ENCODE peak calls at places on chromosome 6, in five cellular contexts. L, C, I, T and O are unnamed samples.
A peak's percentile ranks its signal among the peaks of the same experiment; 100 is the strongest.

GRCh38 chr6:142696123-142696522 is 248.9 kb downstream of the HIVEP2 start:
- DNase-seq in I (no peak), C (no peak), L (no peak), T (no peak), O (no peak)

GRCh38 chr6:21141616-21142303 is 451.8 kb upstream of the SOX4 start:
- DNase-seq in L (no peak), T (no peak), C (no peak), I (no peak), O (no peak)

GRCh38 chr6:11258260-11259237 is 26.1 kb upstream of the NEDD9 start:
- DNase-seq in I (no peak), C (no peak), T (no peak), L (no peak), O (no peak)

GRCh38 chr6:170265655-170266054 is 25.2 kb downstream of the DLL1 start:
- DNase-seq in I (no peak), L (no peak), C (no peak), T (no peak), O (no peak)

GRCh38 chr6:24495516-24495847 is 713 bp downstream of the ALDH5A1 start:
- DNase-seq in T (peak; percentile 85), I (peak; percentile 84), C (peak; percentile 61), L (peak; percentile 74), O (peak; percentile 82)

GRCh38 chr6:14726816-14727493 is 518.9 kb upstream of the JARID2 start:
- DNase-seq in L (no peak), I (no peak), T (no peak), C (no peak), O (no peak)

GRCh38 chr6:18414102-18414501 is 27.0 kb downstream of the RNF144B start:
- DNase-seq in I (no peak), L (no peak), T (no peak), C (no peak), O (no peak)

GRCh38 chr6:127969701-127970100 is 68.8 kb upstream of the THEMIS start:
- DNase-seq in C (no peak), I (no peak), L (no peak), T (no peak), O (no peak)

GRCh38 chr6:72418495-72418894 is 203.4 kb upstream of the KCNQ5 start:
- DNase-seq in L (no peak), I (no peak), C (no peak), T (no peak), O (no peak)

GRCh38 chr6:165638530-165638929 is 24.5 kb downstream of the PDE10A start:
- DNase-seq in C (no peak), I (no peak), L (no peak), T (no peak), O (no peak)

GRCh38 chr6:74936886-74937285 is 269.0 kb downstream of the COL12A1 start:
- DNase-seq in I (no peak), L (no peak), T (no peak), C (no peak), O (no peak)

GRCh38 chr6:137282253-137282652 is 63.1 kb upstream of the IFNGR1 start:
- DNase-seq in L (no peak), I (no peak), T (peak; percentile 31), C (no peak), O (no peak)

GRCh38 chr6:170099387-170099786 is 191.5 kb downstream of the DLL1 start:
- DNase-seq in L (peak; percentile 35), T (no peak), I (no peak), C (no peak), O (no peak)

GRCh38 chr6:37695857-37696219 is 1.8 kb downstream of the MDGA1 start:
- DNase-seq in I (no peak), L (no peak), T (no peak), C (no peak), O (no peak)

GRCh38 chr6:143336446-143337152 is 113.9 kb downstream of the ADAT2 start:
- DNase-seq in T (no peak), L (no peak), C (no peak), I (no peak), O (no peak)

GRCh38 chr6:72261554-72261953 is 360.3 kb upstream of the KCNQ5 start:
- DNase-seq in T (no peak), C (no peak), L (no peak), I (no peak), O (no peak)

GRCh38 chr6:154222716-154223115 is 133.9 kb downstream of the IPCEF1 start:
- DNase-seq in C (no peak), I (no peak), L (no peak), T (no peak), O (no peak)

GRCh38 chr6:165662671-165663282 is at the start of gene PDE10A:
- DNase-seq in C (peak; percentile 51), T (peak; percentile 58), I (no peak), L (no peak), O (peak; percentile 62)

GRCh38 chr6:132122871-132123270 is 171.7 kb upstream of the CCN2 start:
- DNase-seq in I (no peak), L (no peak), C (no peak), T (no peak), O (no peak)

GRCh38 chr6:38871745-38872568 is 156.8 kb downstream of the DNAH8 start:
- DNase-seq in I (peak; percentile 56), C (no peak), L (no peak), T (peak; percentile 44), O (peak; percentile 51)

GRCh38 chr6:113723182-113723581 is 134.0 kb upstream of the MARCKS start:
- DNase-seq in L (no peak), T (no peak), C (no peak), I (no peak), O (no peak)

GRCh38 chr6:160520043-160520904 is 143.8 kb downstream of the LPA start:
- DNase-seq in T (peak; percentile 78), C (peak; percentile 82), I (peak; percentile 79), L (peak; percentile 88), O (peak; percentile 14)
- TF ChIP-seq CTCF in T (no peak), C (no peak), I (peak; percentile 90), L (peak; percentile 18), O (no peak)

DNA sequence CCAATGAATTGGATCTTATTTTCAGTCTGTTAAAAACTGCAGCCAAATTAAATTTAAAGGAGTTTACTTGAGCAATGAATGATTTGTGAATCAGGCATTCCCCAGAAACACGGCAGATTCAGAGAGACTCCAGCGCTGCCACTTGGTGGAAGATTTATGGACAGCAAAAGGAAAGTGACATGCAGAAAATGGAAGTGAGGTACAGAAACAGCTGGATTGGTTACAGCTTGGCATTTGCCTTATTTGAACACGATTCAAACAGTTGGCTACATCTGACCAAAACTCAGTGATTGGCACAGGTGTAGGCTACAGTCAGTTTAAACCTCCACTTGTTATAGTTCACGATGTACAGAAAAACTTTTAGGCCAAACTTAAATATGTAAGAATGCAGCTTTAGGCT is 257.6 kb upstream of the IMPG1 start:
- DNase-seq in I (no peak), L (no peak), C (no peak), T (no peak), O (no peak)
- TF ChIP-seq CTCF in I (no peak), L (no peak), C (no peak), T (no peak), O (no peak)

GRCh38 chr6:108247965-108248536 is 12.8 kb downstream of the SNX3 start:
- DNase-seq in I (no peak), C (no peak), L (no peak), T (no peak), O (no peak)
- TF ChIP-seq CTCF in I (no peak), C (no peak), L (no peak), T (no peak), O (no peak)

GRCh38 chr6:138538390-138539031 is 39.2 kb upstream of the NHSL1 start:
- DNase-seq in I (no peak), L (no peak), C (no peak), T (no peak), O (no peak)
- TF ChIP-seq CTCF in I (no peak), L (no peak), C (no peak), T (no peak), O (no peak)